ENCODE peak calls at places on chromosome 10, in eight cellular contexts. One of them, this sample, is unnamed.

GRCh38 chr10:15238553-15239335 is 70.3 kb upstream of the NMT2 start:
- DNase-seq in NB4: no peak
- DNase-seq in left ventricle myocardium inferior: no peak
- DNase-seq in tibial artery: no peak
- DNase-seq in fibroblast of mammary gland: peak
- DNase-seq in hepatocyte: no peak
- DNase-seq in IMR-90: peak
- DNase-seq in foreskin fibroblast: peak
- DNase-seq in this sample: no peak

GRCh38 chr10:121296856-121297255 is 301.4 kb downstream of the FGFR2 start:
- DNase-seq in NB4: no peak
- DNase-seq in left ventricle myocardium inferior: no peak
- DNase-seq in tibial artery: no peak
- DNase-seq in fibroblast of mammary gland: no peak
- DNase-seq in hepatocyte: no peak
- DNase-seq in IMR-90: no peak
- DNase-seq in foreskin fibroblast: no peak
- DNase-seq in this sample: no peak

GRCh38 chr10:131818510-131819234 is 82.1 kb upstream of the PPP2R2D start:
- DNase-seq in NB4: no peak
- DNase-seq in left ventricle myocardium inferior: no peak
- DNase-seq in tibial artery: no peak
- DNase-seq in fibroblast of mammary gland: no peak
- DNase-seq in hepatocyte: no peak
- DNase-seq in IMR-90: no peak
- DNase-seq in foreskin fibroblast: no peak
- DNase-seq in this sample: no peak

GRCh38 chr10:111128331-111129167 is 51.7 kb downstream of the ADRA2A start:
- DNase-seq in NB4: peak
- DNase-seq in left ventricle myocardium inferior: no peak
- DNase-seq in tibial artery: no peak
- DNase-seq in fibroblast of mammary gland: peak
- DNase-seq in hepatocyte: peak
- DNase-seq in IMR-90: peak
- DNase-seq in foreskin fibroblast: no peak
- DNase-seq in this sample: no peak

GRCh38 chr10:88032566-88032965 is 169.1 kb downstream of the PTEN start:
- DNase-seq in NB4: no peak
- DNase-seq in left ventricle myocardium inferior: no peak
- DNase-seq in tibial artery: no peak
- DNase-seq in fibroblast of mammary gland: peak
- DNase-seq in hepatocyte: no peak
- DNase-seq in IMR-90: peak
- DNase-seq in foreskin fibroblast: peak
- DNase-seq in this sample: no peak

GRCh38 chr10:60943372-60944158 is 420 bp downstream of the RHOBTB1 start:
- DNase-seq in NB4: no peak
- DNase-seq in left ventricle myocardium inferior: peak
- DNase-seq in tibial artery: peak
- DNase-seq in fibroblast of mammary gland: peak
- DNase-seq in hepatocyte: peak
- DNase-seq in IMR-90: peak
- DNase-seq in foreskin fibroblast: peak
- DNase-seq in this sample: no peak

GRCh38 chr10:3720228-3721019 is 64.6 kb downstream of the KLF6 start:
- DNase-seq in NB4: peak
- DNase-seq in left ventricle myocardium inferior: peak
- DNase-seq in tibial artery: peak
- DNase-seq in fibroblast of mammary gland: peak
- DNase-seq in hepatocyte: peak
- DNase-seq in IMR-90: peak
- DNase-seq in foreskin fibroblast: peak
- DNase-seq in this sample: no peak

GRCh38 chr10:91317541-91317940 is 92.6 kb upstream of the HECTD2 start:
- DNase-seq in NB4: no peak
- DNase-seq in left ventricle myocardium inferior: no peak
- DNase-seq in tibial artery: no peak
- DNase-seq in fibroblast of mammary gland: peak
- DNase-seq in hepatocyte: no peak
- DNase-seq in IMR-90: no peak
- DNase-seq in foreskin fibroblast: peak
- DNase-seq in this sample: no peak

GRCh38 chr10:78925800-78926319 is 142.9 kb upstream of the ZMIZ1 start:
- DNase-seq in NB4: peak
- DNase-seq in left ventricle myocardium inferior: no peak
- DNase-seq in tibial artery: no peak
- DNase-seq in fibroblast of mammary gland: peak
- DNase-seq in hepatocyte: peak
- DNase-seq in IMR-90: peak
- DNase-seq in foreskin fibroblast: peak
- DNase-seq in this sample: no peak

GRCh38 chr10:100184426-100185219 is 1.2 kb downstream of the ERLIN1 start:
- DNase-seq in NB4: peak
- DNase-seq in left ventricle myocardium inferior: no peak
- DNase-seq in tibial artery: no peak
- DNase-seq in fibroblast of mammary gland: peak
- DNase-seq in hepatocyte: peak
- DNase-seq in IMR-90: peak
- DNase-seq in foreskin fibroblast: peak
- DNase-seq in this sample: no peak

GRCh38 chr10:117903854-117904253 is 142.9 kb downstream of the RAB11FIP2 start:
- DNase-seq in NB4: no peak
- DNase-seq in left ventricle myocardium inferior: no peak
- DNase-seq in tibial artery: no peak
- DNase-seq in fibroblast of mammary gland: peak
- DNase-seq in hepatocyte: no peak
- DNase-seq in IMR-90: no peak
- DNase-seq in foreskin fibroblast: peak
- DNase-seq in this sample: no peak

GRCh38 chr10:112821042-112821441 is 129.0 kb upstream of the TCF7L2 start:
- DNase-seq in NB4: no peak
- DNase-seq in left ventricle myocardium inferior: no peak
- DNase-seq in tibial artery: no peak
- DNase-seq in fibroblast of mammary gland: no peak
- DNase-seq in hepatocyte: no peak
- DNase-seq in IMR-90: no peak
- DNase-seq in foreskin fibroblast: no peak
- DNase-seq in this sample: no peak

GRCh38 chr10:112816033-112816430 is 134.0 kb upstream of the TCF7L2 start:
- DNase-seq in NB4: no peak
- DNase-seq in left ventricle myocardium inferior: no peak
- DNase-seq in tibial artery: no peak
- DNase-seq in fibroblast of mammary gland: no peak
- DNase-seq in hepatocyte: no peak
- DNase-seq in IMR-90: no peak
- DNase-seq in foreskin fibroblast: no peak
- DNase-seq in this sample: no peak

GRCh38 chr10:112820320-112820719 is 129.7 kb upstream of the TCF7L2 start:
- DNase-seq in NB4: no peak
- DNase-seq in left ventricle myocardium inferior: no peak
- DNase-seq in tibial artery: no peak
- DNase-seq in fibroblast of mammary gland: no peak
- DNase-seq in hepatocyte: no peak
- DNase-seq in IMR-90: no peak
- DNase-seq in foreskin fibroblast: no peak
- DNase-seq in this sample: no peak

GRCh38 chr10:112819231-112819630 is 130.8 kb upstream of the TCF7L2 start:
- DNase-seq in NB4: no peak
- DNase-seq in left ventricle myocardium inferior: no peak
- DNase-seq in tibial artery: no peak
- DNase-seq in fibroblast of mammary gland: no peak
- DNase-seq in hepatocyte: no peak
- DNase-seq in IMR-90: no peak
- DNase-seq in foreskin fibroblast: no peak
- DNase-seq in this sample: no peak

GRCh38 chr10:112818381-112818780 is 131.7 kb upstream of the TCF7L2 start:
- DNase-seq in NB4: no peak
- DNase-seq in left ventricle myocardium inferior: no peak
- DNase-seq in tibial artery: no peak
- DNase-seq in fibroblast of mammary gland: no peak
- DNase-seq in hepatocyte: no peak
- DNase-seq in IMR-90: no peak
- DNase-seq in foreskin fibroblast: no peak
- DNase-seq in this sample: no peak
- TF ChIP-seq CTCF in NB4: no peak
- TF ChIP-seq CTCF in left ventricle myocardium inferior: no peak
- TF ChIP-seq CTCF in tibial artery: no peak
- TF ChIP-seq CTCF in fibroblast of mammary gland: no peak
- TF ChIP-seq CTCF in hepatocyte: no peak
- TF ChIP-seq CTCF in IMR-90: no peak
- TF ChIP-seq CTCF in foreskin fibroblast: no peak
- TF ChIP-seq CTCF in this sample: no peak

DNA sequence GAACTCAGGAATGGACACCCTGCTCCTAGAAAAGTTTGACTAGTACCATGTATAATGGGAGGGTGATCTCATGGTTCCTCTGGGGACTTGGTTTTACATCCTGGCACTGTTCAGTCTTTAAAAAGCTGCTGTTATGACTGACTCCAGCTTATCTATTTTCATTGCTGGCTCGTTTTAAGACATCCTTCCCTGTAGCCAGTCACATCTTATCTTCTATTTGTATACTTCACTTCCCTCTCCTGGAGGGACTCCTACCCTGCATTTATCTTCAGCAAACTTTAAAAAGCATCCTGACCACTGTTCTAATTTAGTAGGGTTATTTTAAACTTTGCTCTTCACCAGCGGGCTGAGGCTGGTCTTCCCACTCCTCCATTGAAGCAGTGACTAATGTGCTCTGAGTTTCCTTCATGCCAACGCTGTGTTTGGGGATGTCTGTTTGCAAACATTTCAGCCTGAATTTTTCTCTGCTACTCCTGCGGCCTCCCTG is 72.9 kb upstream of the ARMC3 start:
- DNase-seq in NB4: no peak
- DNase-seq in left ventricle myocardium inferior: no peak
- DNase-seq in tibial artery: no peak
- DNase-seq in fibroblast of mammary gland: no peak
- DNase-seq in hepatocyte: peak
- DNase-seq in IMR-90: peak
- DNase-seq in foreskin fibroblast: peak
- DNase-seq in this sample: no peak
- TF ChIP-seq CTCF in NB4: no peak
- TF ChIP-seq CTCF in left ventricle myocardium inferior: peak
- TF ChIP-seq CTCF in tibial artery: peak
- TF ChIP-seq CTCF in fibroblast of mammary gland: no peak
- TF ChIP-seq CTCF in hepatocyte: peak
- TF ChIP-seq CTCF in IMR-90: peak
- TF ChIP-seq CTCF in foreskin fibroblast: no peak
- TF ChIP-seq CTCF in this sample: no peak

DNA sequence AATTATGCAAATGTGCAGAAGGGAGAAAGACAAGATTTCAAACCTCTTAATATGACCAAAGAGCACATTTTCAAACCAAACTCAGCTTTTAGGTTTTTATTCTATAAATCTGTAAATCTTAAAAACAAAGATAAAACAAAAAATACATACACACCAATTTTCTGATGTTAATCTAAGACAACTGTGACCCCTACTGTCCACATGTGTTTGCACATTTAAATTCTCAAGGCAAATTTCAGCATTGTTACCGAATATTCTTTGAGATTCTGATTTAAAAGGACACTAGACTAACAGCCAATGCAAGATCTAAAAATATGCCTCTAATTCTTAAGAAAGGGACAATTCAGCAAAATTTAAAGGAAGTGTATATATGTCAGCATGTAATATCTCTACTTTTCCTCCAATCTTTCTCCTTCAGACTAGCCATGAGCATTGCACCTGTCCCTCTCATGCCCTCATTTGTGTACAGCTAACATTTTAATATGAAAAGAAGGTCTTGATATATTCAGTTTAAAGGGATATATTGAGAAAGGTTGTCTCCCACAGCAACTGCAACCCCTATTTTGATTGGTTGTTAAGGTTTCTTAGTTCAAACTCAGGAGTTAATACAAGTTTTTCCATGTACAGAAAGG is 417.9 kb downstream of the IPMK start:
- DNase-seq in NB4: peak
- DNase-seq in left ventricle myocardium inferior: no peak
- DNase-seq in tibial artery: no peak
- DNase-seq in fibroblast of mammary gland: peak
- DNase-seq in hepatocyte: peak
- DNase-seq in IMR-90: peak
- DNase-seq in foreskin fibroblast: peak
- DNase-seq in this sample: no peak
- TF ChIP-seq CTCF in NB4: no peak
- TF ChIP-seq CTCF in left ventricle myocardium inferior: peak
- TF ChIP-seq CTCF in tibial artery: peak
- TF ChIP-seq CTCF in fibroblast of mammary gland: no peak
- TF ChIP-seq CTCF in hepatocyte: peak
- TF ChIP-seq CTCF in IMR-90: peak
- TF ChIP-seq CTCF in foreskin fibroblast: peak
- TF ChIP-seq CTCF in this sample: no peak

GRCh38 chr10:93796167-93796566 is 38.4 kb downstream of the LGI1 start:
- DNase-seq in NB4: no peak
- DNase-seq in left ventricle myocardium inferior: no peak
- DNase-seq in tibial artery: no peak
- DNase-seq in fibroblast of mammary gland: no peak
- DNase-seq in hepatocyte: no peak
- DNase-seq in IMR-90: no peak
- DNase-seq in foreskin fibroblast: no peak
- DNase-seq in this sample: no peak
- TF ChIP-seq CTCF in NB4: no peak
- TF ChIP-seq CTCF in left ventricle myocardium inferior: no peak
- TF ChIP-seq CTCF in tibial artery: no peak
- TF ChIP-seq CTCF in fibroblast of mammary gland: no peak
- TF ChIP-seq CTCF in hepatocyte: no peak
- TF ChIP-seq CTCF in IMR-90: no peak
- TF ChIP-seq CTCF in foreskin fibroblast: no peak
- TF ChIP-seq CTCF in this sample: no peak

DNA sequence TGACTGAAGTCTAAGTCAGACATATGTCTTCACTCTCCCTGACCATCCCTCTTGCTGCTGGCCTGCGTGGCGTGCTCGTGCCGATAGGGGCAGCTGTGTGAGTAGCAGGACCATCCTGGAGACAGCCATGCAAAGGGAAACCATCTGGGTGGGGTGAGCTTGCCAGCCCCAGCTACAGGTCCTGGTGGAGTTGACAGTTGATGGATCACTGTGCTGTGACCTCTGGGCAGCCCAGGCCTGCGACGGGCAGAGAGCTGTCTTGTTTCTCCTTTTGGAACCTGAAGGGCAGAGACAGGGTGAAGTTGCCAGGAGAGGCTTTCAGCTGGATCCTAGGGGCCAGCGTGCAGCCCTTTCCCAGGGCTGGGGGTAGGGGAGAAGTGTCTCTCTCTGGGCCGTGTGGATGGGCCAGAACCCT is 44.7 kb downstream of the GRK5 start:
- DNase-seq in NB4: no peak
- DNase-seq in left ventricle myocardium inferior: peak
- DNase-seq in tibial artery: no peak
- DNase-seq in fibroblast of mammary gland: peak
- DNase-seq in hepatocyte: no peak
- DNase-seq in IMR-90: peak
- DNase-seq in foreskin fibroblast: peak
- DNase-seq in this sample: no peak
- TF ChIP-seq CTCF in NB4: no peak
- TF ChIP-seq CTCF in left ventricle myocardium inferior: peak
- TF ChIP-seq CTCF in tibial artery: no peak
- TF ChIP-seq CTCF in fibroblast of mammary gland: peak
- TF ChIP-seq CTCF in hepatocyte: no peak
- TF ChIP-seq CTCF in IMR-90: peak
- TF ChIP-seq CTCF in foreskin fibroblast: no peak
- TF ChIP-seq CTCF in this sample: no peak

GRCh38 chr10:24680647-24681475 is 42.8 kb downstream of the ARHGAP21 start:
- DNase-seq in NB4: no peak
- DNase-seq in left ventricle myocardium inferior: no peak
- DNase-seq in tibial artery: no peak
- DNase-seq in fibroblast of mammary gland: peak
- DNase-seq in hepatocyte: no peak
- DNase-seq in IMR-90: peak
- DNase-seq in foreskin fibroblast: peak
- DNase-seq in this sample: no peak
- TF ChIP-seq CTCF in NB4: no peak
- TF ChIP-seq CTCF in left ventricle myocardium inferior: no peak
- TF ChIP-seq CTCF in tibial artery: no peak
- TF ChIP-seq CTCF in fibroblast of mammary gland: no peak
- TF ChIP-seq CTCF in hepatocyte: no peak
- TF ChIP-seq CTCF in IMR-90: no peak
- TF ChIP-seq CTCF in foreskin fibroblast: no peak
- TF ChIP-seq CTCF in this sample: no peak